ENCODE peak calls at places on chromosomes 7 and 10, in eight cellular contexts. One of them, this sample, is unnamed.

GRCh38 chr7:82039621-82040020 is 269.8 kb upstream of the HGF start:
- DNase-seq in Calu3: no peak
- DNase-seq in GM23338: peak
- DNase-seq in nephron progenitor cell: no peak
- DNase-seq in body of pancreas: no peak
- DNase-seq in neural crest cell: no peak
- DNase-seq in NB4: no peak
- DNase-seq in BJ: no peak
- DNase-seq in this sample: no peak

GRCh38 chr10:69394020-69394419 is 22.7 kb downstream of the TACR2 start:
- DNase-seq in nephron progenitor cell: no peak
- DNase-seq in Calu3: no peak
- DNase-seq in NB4: no peak
- DNase-seq in body of pancreas: no peak
- DNase-seq in BJ: no peak
- DNase-seq in neural crest cell: no peak
- DNase-seq in GM23338: no peak
- DNase-seq in this sample: no peak

GRCh38 chr7:46534593-46535271 is 613.7 kb upstream of the IGFBP3 start:
- DNase-seq in NB4: no peak
- DNase-seq in BJ: no peak
- DNase-seq in GM23338: peak
- DNase-seq in Calu3: no peak
- DNase-seq in nephron progenitor cell: peak
- DNase-seq in neural crest cell: no peak
- DNase-seq in body of pancreas: no peak
- DNase-seq in this sample: peak

GRCh38 chr10:133324857-133325260 is 11.8 kb downstream of the CALY start:
- DNase-seq in body of pancreas: no peak
- DNase-seq in nephron progenitor cell: no peak
- DNase-seq in GM23338: no peak
- DNase-seq in BJ: no peak
- DNase-seq in NB4: no peak
- DNase-seq in neural crest cell: no peak
- DNase-seq in Calu3: no peak
- DNase-seq in this sample: no peak

GRCh38 chr10:44832595-44833390 is 78.3 kb upstream of the TMEM72 start:
- DNase-seq in BJ: peak
- DNase-seq in nephron progenitor cell: no peak
- DNase-seq in body of pancreas: no peak
- DNase-seq in GM23338: no peak
- DNase-seq in neural crest cell: no peak
- DNase-seq in Calu3: no peak
- DNase-seq in NB4: no peak
- DNase-seq in this sample: no peak

GRCh38 chr7:99893280-99893679 is 16.4 kb upstream of the OR2AE1 start:
- DNase-seq in NB4: no peak
- DNase-seq in BJ: no peak
- DNase-seq in neural crest cell: no peak
- DNase-seq in nephron progenitor cell: no peak
- DNase-seq in body of pancreas: no peak
- DNase-seq in Calu3: no peak
- DNase-seq in GM23338: no peak
- DNase-seq in this sample: no peak

GRCh38 chr7:127976056-127976455 is 55.2 kb downstream of the LRRC4 start:
- DNase-seq in BJ: no peak
- DNase-seq in nephron progenitor cell: no peak
- DNase-seq in GM23338: no peak
- DNase-seq in body of pancreas: no peak
- DNase-seq in Calu3: peak
- DNase-seq in neural crest cell: peak
- DNase-seq in NB4: no peak
- DNase-seq in this sample: peak

GRCh38 chr10:130382031-130382430 is 245.8 kb downstream of the GLRX3 start:
- DNase-seq in NB4: no peak
- DNase-seq in neural crest cell: no peak
- DNase-seq in Calu3: no peak
- DNase-seq in BJ: no peak
- DNase-seq in GM23338: no peak
- DNase-seq in nephron progenitor cell: no peak
- DNase-seq in body of pancreas: no peak
- DNase-seq in this sample: no peak

GRCh38 chr10:89369142-89370105 is 8.4 kb upstream of the IFIT1B start:
- DNase-seq in neural crest cell: no peak
- DNase-seq in NB4: peak
- DNase-seq in GM23338: peak
- DNase-seq in body of pancreas: no peak
- DNase-seq in BJ: no peak
- DNase-seq in Calu3: peak
- DNase-seq in nephron progenitor cell: no peak
- DNase-seq in this sample: no peak

GRCh38 chr7:27814054-27814453 is 74.1 kb downstream of the TAX1BP1 start:
- DNase-seq in body of pancreas: no peak
- DNase-seq in BJ: no peak
- DNase-seq in neural crest cell: no peak
- DNase-seq in nephron progenitor cell: no peak
- DNase-seq in NB4: no peak
- DNase-seq in GM23338: no peak
- DNase-seq in Calu3: no peak
- DNase-seq in this sample: no peak

DNA sequence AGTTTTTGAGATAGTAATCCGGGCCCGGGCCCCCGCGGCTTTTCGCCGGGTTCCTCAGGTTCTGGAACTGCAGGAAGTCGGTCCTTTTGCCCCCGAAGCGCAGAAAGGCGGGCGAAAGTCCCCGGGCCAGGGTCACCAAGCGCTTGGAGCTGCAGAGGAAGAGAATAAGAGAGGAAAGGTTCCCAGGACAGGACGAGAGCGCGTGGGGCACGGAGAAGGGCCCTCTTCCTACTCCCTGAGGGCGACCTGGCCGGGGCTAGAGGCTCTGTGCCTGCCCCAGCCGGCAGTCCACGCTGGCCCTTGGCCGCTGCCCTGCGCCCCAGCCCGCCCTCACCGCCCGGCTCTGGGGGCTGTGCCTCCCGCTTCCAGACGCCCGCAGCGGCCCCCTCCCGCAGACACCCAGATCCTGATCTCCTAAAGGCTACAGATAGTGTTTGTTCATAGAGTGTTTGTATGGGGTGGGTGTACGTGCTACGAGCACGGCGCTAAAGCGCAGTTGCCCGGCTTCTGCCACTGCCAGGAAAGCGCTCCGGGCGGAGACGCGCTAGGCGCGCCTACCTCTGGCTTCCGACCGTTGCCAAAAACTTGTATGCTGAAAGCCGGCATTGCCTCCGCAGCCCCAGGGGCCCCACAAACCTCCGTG is 3.2 kb downstream of the HPSE2 start:
- DNase-seq in Calu3: no peak
- DNase-seq in BJ: no peak
- DNase-seq in neural crest cell: peak
- DNase-seq in GM23338: peak
- DNase-seq in body of pancreas: no peak
- DNase-seq in nephron progenitor cell: peak
- DNase-seq in NB4: peak
- DNase-seq in this sample: no peak
- TF ChIP-seq CTCF in Calu3: no peak
- TF ChIP-seq CTCF in BJ: no peak
- TF ChIP-seq CTCF in neural crest cell: no peak
- TF ChIP-seq CTCF in GM23338: no peak
- TF ChIP-seq CTCF in body of pancreas: no peak
- TF ChIP-seq CTCF in nephron progenitor cell: no peak
- TF ChIP-seq CTCF in NB4: no peak
- TF ChIP-seq CTCF in this sample: no peak

GRCh38 chr10:26650406-26650805 is 47.1 kb upstream of the PDSS1 start:
- DNase-seq in nephron progenitor cell: no peak
- DNase-seq in GM23338: no peak
- DNase-seq in body of pancreas: no peak
- DNase-seq in BJ: no peak
- DNase-seq in NB4: no peak
- DNase-seq in Calu3: no peak
- DNase-seq in neural crest cell: no peak
- DNase-seq in this sample: no peak

GRCh38 chr10:26653004-26653403 is 44.5 kb upstream of the PDSS1 start:
- DNase-seq in Calu3: no peak
- DNase-seq in BJ: no peak
- DNase-seq in nephron progenitor cell: no peak
- DNase-seq in neural crest cell: no peak
- DNase-seq in body of pancreas: no peak
- DNase-seq in NB4: no peak
- DNase-seq in GM23338: no peak
- DNase-seq in this sample: no peak

GRCh38 chr10:26642896-26643653 is 54.4 kb upstream of the PDSS1 start:
- DNase-seq in neural crest cell: no peak
- DNase-seq in GM23338: peak
- DNase-seq in body of pancreas: no peak
- DNase-seq in BJ: no peak
- DNase-seq in Calu3: no peak
- DNase-seq in nephron progenitor cell: no peak
- DNase-seq in NB4: no peak
- DNase-seq in this sample: no peak

GRCh38 chr10:26647602-26648244 is 49.8 kb upstream of the PDSS1 start:
- DNase-seq in Calu3: no peak
- DNase-seq in NB4: no peak
- DNase-seq in body of pancreas: no peak
- DNase-seq in BJ: no peak
- DNase-seq in nephron progenitor cell: no peak
- DNase-seq in neural crest cell: no peak
- DNase-seq in GM23338: no peak
- DNase-seq in this sample: no peak
- TF ChIP-seq CTCF in Calu3: no peak
- TF ChIP-seq CTCF in NB4: no peak
- TF ChIP-seq CTCF in body of pancreas: no peak
- TF ChIP-seq CTCF in BJ: no peak
- TF ChIP-seq CTCF in nephron progenitor cell: no peak
- TF ChIP-seq CTCF in neural crest cell: no peak
- TF ChIP-seq CTCF in GM23338: peak
- TF ChIP-seq CTCF in this sample: no peak

GRCh38 chr10:112446855-112447691 is at the start of the genes VTI1A and ZDHHC6:
- DNase-seq in neural crest cell: peak
- DNase-seq in Calu3: peak
- DNase-seq in GM23338: peak
- DNase-seq in BJ: no peak
- DNase-seq in NB4: peak
- DNase-seq in body of pancreas: peak
- DNase-seq in nephron progenitor cell: peak
- DNase-seq in this sample: peak
- TF ChIP-seq CTCF in neural crest cell: no peak
- TF ChIP-seq CTCF in Calu3: no peak
- TF ChIP-seq CTCF in GM23338: no peak
- TF ChIP-seq CTCF in BJ: peak
- TF ChIP-seq CTCF in NB4: no peak
- TF ChIP-seq CTCF in body of pancreas: no peak
- TF ChIP-seq CTCF in nephron progenitor cell: no peak
- TF ChIP-seq CTCF in this sample: peak

DNA sequence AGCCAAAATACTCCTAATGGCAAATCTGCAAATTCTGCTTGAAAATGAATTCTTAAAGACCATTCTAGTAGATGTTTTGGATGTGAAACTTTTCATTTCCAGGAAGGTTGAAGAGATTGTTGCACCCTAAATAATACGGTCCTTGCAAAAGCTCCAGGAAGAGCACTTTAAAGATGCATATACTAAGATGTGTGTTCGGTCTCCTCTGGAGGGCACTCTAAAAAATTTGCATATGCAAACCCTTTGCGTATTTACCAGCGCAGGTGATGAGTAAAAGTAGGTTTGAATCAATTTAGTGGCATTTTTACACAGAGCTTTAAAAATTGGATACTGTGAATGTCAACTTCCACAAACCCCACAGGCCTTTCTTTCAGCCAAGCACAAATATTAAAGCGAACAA is 378.1 kb upstream of the SORCS1 start:
- DNase-seq in Calu3: no peak
- DNase-seq in BJ: no peak
- DNase-seq in neural crest cell: no peak
- DNase-seq in NB4: no peak
- DNase-seq in nephron progenitor cell: no peak
- DNase-seq in GM23338: peak
- DNase-seq in body of pancreas: no peak
- DNase-seq in this sample: no peak
- TF ChIP-seq CTCF in Calu3: no peak
- TF ChIP-seq CTCF in BJ: no peak
- TF ChIP-seq CTCF in neural crest cell: no peak
- TF ChIP-seq CTCF in NB4: no peak
- TF ChIP-seq CTCF in nephron progenitor cell: no peak
- TF ChIP-seq CTCF in GM23338: no peak
- TF ChIP-seq CTCF in body of pancreas: no peak
- TF ChIP-seq CTCF in this sample: no peak

GRCh38 chr7:126948664-126949063 is 304.1 kb downstream of the GRM8 start:
- DNase-seq in GM23338: no peak
- DNase-seq in nephron progenitor cell: no peak
- DNase-seq in neural crest cell: no peak
- DNase-seq in body of pancreas: no peak
- DNase-seq in NB4: no peak
- DNase-seq in BJ: no peak
- DNase-seq in Calu3: no peak
- DNase-seq in this sample: no peak
- TF ChIP-seq CTCF in GM23338: no peak
- TF ChIP-seq CTCF in nephron progenitor cell: no peak
- TF ChIP-seq CTCF in neural crest cell: no peak
- TF ChIP-seq CTCF in body of pancreas: no peak
- TF ChIP-seq CTCF in NB4: no peak
- TF ChIP-seq CTCF in BJ: no peak
- TF ChIP-seq CTCF in Calu3: no peak
- TF ChIP-seq CTCF in this sample: no peak

DNA sequence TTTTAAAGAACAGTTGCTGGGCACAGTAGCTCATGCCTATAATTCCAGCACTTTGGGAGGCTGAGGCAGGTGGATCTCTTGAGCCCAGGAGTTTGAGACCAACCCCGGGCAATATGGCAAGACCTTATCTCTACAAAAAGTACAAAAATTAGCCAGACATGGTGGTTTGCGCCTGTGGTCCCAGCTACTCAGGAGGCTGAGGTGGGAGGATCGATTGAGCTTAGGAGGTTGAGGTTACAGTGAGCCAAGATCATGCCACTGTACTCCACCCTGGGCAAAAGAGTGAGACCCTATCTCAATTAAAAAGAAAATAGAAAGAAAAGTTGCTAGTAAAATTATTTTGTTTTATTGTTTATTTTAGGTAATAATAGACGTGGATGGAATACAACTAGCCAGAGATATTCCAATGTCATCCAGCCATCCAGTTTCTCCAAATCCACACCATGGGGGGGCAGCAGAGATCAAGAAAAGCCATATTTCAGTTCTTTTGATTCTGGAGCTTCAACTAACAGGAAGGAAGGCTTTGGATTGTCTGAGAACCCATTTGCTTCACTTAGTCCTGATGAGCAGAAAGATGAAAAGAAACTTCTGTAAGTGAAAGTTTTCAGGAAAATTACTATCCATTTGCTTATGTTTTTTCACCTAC is 3.0 kb downstream of the NUP42 start:
- DNase-seq in NB4: peak
- DNase-seq in neural crest cell: peak
- DNase-seq in GM23338: peak
- DNase-seq in Calu3: peak
- DNase-seq in BJ: no peak
- DNase-seq in body of pancreas: no peak
- DNase-seq in nephron progenitor cell: no peak
- DNase-seq in this sample: no peak
- TF ChIP-seq CTCF in NB4: peak
- TF ChIP-seq CTCF in neural crest cell: peak
- TF ChIP-seq CTCF in GM23338: peak
- TF ChIP-seq CTCF in Calu3: peak
- TF ChIP-seq CTCF in BJ: peak
- TF ChIP-seq CTCF in body of pancreas: peak
- TF ChIP-seq CTCF in nephron progenitor cell: no peak
- TF ChIP-seq CTCF in this sample: peak

GRCh38 chr7:142372727-142373126 is 114.9 kb upstream of the PRSS58 start:
- DNase-seq in nephron progenitor cell: no peak
- DNase-seq in neural crest cell: no peak
- DNase-seq in body of pancreas: no peak
- DNase-seq in GM23338: no peak
- DNase-seq in BJ: no peak
- DNase-seq in NB4: no peak
- DNase-seq in Calu3: no peak
- DNase-seq in this sample: no peak
- TF ChIP-seq CTCF in nephron progenitor cell: no peak
- TF ChIP-seq CTCF in neural crest cell: no peak
- TF ChIP-seq CTCF in body of pancreas: no peak
- TF ChIP-seq CTCF in GM23338: no peak
- TF ChIP-seq CTCF in BJ: no peak
- TF ChIP-seq CTCF in NB4: no peak
- TF ChIP-seq CTCF in Calu3: no peak
- TF ChIP-seq CTCF in this sample: no peak